ENCODE peak calls at places on chromosomes 6 and 20, in eight cellular contexts. D is IMR-90; C is heart left ventricle; Z is NCI-H1105 treated with DMSO at 0.1 percent for 48 hours; U is HCEC 1CT; P is activated naive CD4-positive, alpha-beta T cell; X is GM20000; T is transverse colon. H is an unnamed sample.

GRCh38 chr20:39890697-39891096 is 798.3 kb downstream of the MAFB start:
- DNase-seq in U (no peak), D (no peak), C (no peak), P (no peak), Z (no peak), X (no peak), T (no peak), H (no peak)

GRCh38 chr20:60695223-60695622 is 556.8 kb upstream of the CDH4 start:
- DNase-seq in C (no peak), X (no peak), T (no peak), D (peak), Z (no peak), P (no peak), U (peak), H (peak)

GRCh38 chr6:129936329-129937165 is 75.4 kb upstream of the TMEM244 start:
- DNase-seq in D (peak), U (peak), P (peak), T (peak), C (peak), Z (peak), X (peak), H (peak)

GRCh38 chr6:77105091-77105490 is 358.2 kb downstream of the HTR1B start:
- DNase-seq in C (no peak), T (no peak), P (no peak), U (no peak), Z (no peak), X (no peak), D (no peak), H (no peak)

GRCh38 chr20:25076731-25077609 is 5.0 kb downstream of the VSX1 start:
- DNase-seq in C (no peak), X (no peak), P (no peak), U (peak), D (peak), T (peak), Z (peak), H (peak)

GRCh38 chr6:111586554-111586953 is 19.1 kb downstream of the TRAF3IP2 start:
- DNase-seq in P (no peak), D (no peak), U (no peak), Z (peak), T (no peak), X (no peak), C (no peak), H (no peak)

GRCh38 chr20:3515379-3516175 is 44.8 kb downstream of the ATRN start:
- DNase-seq in T (no peak), U (no peak), Z (no peak), X (no peak), D (peak), P (no peak), C (no peak), H (no peak)

GRCh38 chr20:58043122-58043865 is 185.2 kb downstream of the ANKRD60 start:
- DNase-seq in P (no peak), X (no peak), D (no peak), U (no peak), T (no peak), C (no peak), Z (no peak), H (no peak)

GRCh38 chr6:36598739-36599318 is 4.7 kb downstream of the SRSF3 start:
- DNase-seq in Z (no peak), U (no peak), P (no peak), D (no peak), C (no peak), T (peak), X (no peak), H (no peak)

GRCh38 chr20:43985121-43985520 is 70.5 kb downstream of the TOX2 start:
- DNase-seq in X (no peak), Z (no peak), C (no peak), D (no peak), T (no peak), P (no peak), U (no peak), H (no peak)

GRCh38 chr6:158121335-158121734 is 46.7 kb downstream of the SERAC1 start:
- DNase-seq in C (no peak), P (no peak), U (no peak), Z (no peak), T (no peak), D (no peak), X (no peak), H (no peak)

GRCh38 chr20:22303523-22303922 is 280.8 kb downstream of the FOXA2 start:
- DNase-seq in U (no peak), C (no peak), D (no peak), P (no peak), Z (no peak), T (no peak), X (no peak), H (peak)

GRCh38 chr20:17808357-17808756 is 108.6 kb downstream of the BANF2 start:
- DNase-seq in U (peak), D (peak), Z (no peak), P (no peak), X (no peak), T (no peak), C (peak), H (peak)